ENCODE peak calls at places on chromosomes 4 and X, in nine cellular contexts. O is transverse colon, I is uterus, Q is spleen, Z is heart left ventricle, G is NB4, D is A549, U is upper lobe of left lung, W is GM12891. J is an unnamed sample.

GRCh38 chr4:25818293-25819240 is 44.2 kb downstream of the SEL1L3 start:
- DNase-seq in O (no peak), I (no peak), Q (no peak), Z (no peak), G (no peak), D (no peak), U (no peak), W (no peak), J (no peak)

GRCh38 chr4:717601-718320 is 12.1 kb downstream of the PCGF3 start:
- DNase-seq in O (no peak), I (no peak), Q (no peak), Z (no peak), G (no peak), D (no peak), U (no peak), W (no peak), J (no peak)

GRCh38 chr4:141132689-141133145 is 552 bp downstream of the RNF150 start:
- DNase-seq in O (peak; percentile 7), I (peak; percentile 54), Q (peak; percentile 76), Z (peak; percentile 64), G (no peak), D (no peak), U (no peak), W (peak; percentile 25), J (no peak)

GRCh38 chrX:19350831-19351447 is 7.2 kb downstream of the PDHA1 start:
- DNase-seq in O (no peak), I (no peak), Q (no peak), Z (no peak), G (peak; percentile 58), D (no peak), U (no peak), W (no peak), J (no peak)

GRCh38 chrX:19794690-19795089 is 92.7 kb downstream of the SH3KBP1 start:
- DNase-seq in O (no peak), I (no peak), Q (no peak), Z (no peak), G (no peak), D (no peak), U (no peak), W (no peak), J (no peak)

GRCh38 chr4:102620697-102621497 is 119.7 kb downstream of the NFKB1 start:
- DNase-seq in O (peak; percentile 47), I (no peak), Q (no peak), Z (no peak), G (peak; percentile 71), D (peak; percentile 82), U (no peak), W (no peak), J (peak; percentile 56)

GRCh38 chr4:110289601-110290100 is 91.2 kb upstream of the ELOVL6 start:
- DNase-seq in O (no peak), I (no peak), Q (no peak), Z (no peak), G (no peak), D (no peak), U (no peak), W (no peak), J (no peak)

GRCh38 chrX:103098488-103098887 is 5.5 kb upstream of the NXF3 start:
- DNase-seq in O (no peak), I (no peak), Q (no peak), Z (no peak), G (no peak), D (no peak), U (no peak), W (no peak), J (peak; percentile 60)

GRCh38 chr4:102789317-102789717 is 28.5 kb upstream of the MANBA start:
- DNase-seq in O (no peak), I (no peak), Q (no peak), Z (no peak), G (peak; percentile 34), D (peak; percentile 30), U (no peak), W (no peak), J (peak; percentile 16)

GRCh38 chr4:150368667-150369066 is 213.3 kb upstream of the MAB21L2 start:
- DNase-seq in O (no peak), I (no peak), Q (no peak), Z (no peak), G (no peak), D (no peak), U (no peak), W (no peak), J (no peak)

GRCh38 chrX:69323786-69324720 is 158.8 kb upstream of the PJA1 start:
- DNase-seq in O (no peak), I (no peak), Q (no peak), Z (no peak), G (no peak), D (no peak), U (no peak), W (no peak), J (no peak)

GRCh38 chr4:22504931-22505330 is 10.9 kb downstream of the ADGRA3 start:
- DNase-seq in O (no peak), I (no peak), Q (no peak), Z (no peak), G (no peak), D (no peak), U (no peak), W (no peak), J (no peak)

GRCh38 chr4:139858436-139859225 is 193.0 kb downstream of the MGST2 start:
- DNase-seq in O (no peak), I (no peak), Q (no peak), Z (no peak), G (no peak), D (no peak), U (no peak), W (peak; percentile 17), J (no peak)

GRCh38 chrX:48468693-48469691 is 1.1 kb downstream of the SLC38A5 start:
- DNase-seq in O (peak; percentile 31), I (no peak), Q (peak; percentile 69), Z (no peak), G (peak; percentile 76), D (no peak), U (no peak), W (no peak), J (peak; percentile 74)

DNA sequence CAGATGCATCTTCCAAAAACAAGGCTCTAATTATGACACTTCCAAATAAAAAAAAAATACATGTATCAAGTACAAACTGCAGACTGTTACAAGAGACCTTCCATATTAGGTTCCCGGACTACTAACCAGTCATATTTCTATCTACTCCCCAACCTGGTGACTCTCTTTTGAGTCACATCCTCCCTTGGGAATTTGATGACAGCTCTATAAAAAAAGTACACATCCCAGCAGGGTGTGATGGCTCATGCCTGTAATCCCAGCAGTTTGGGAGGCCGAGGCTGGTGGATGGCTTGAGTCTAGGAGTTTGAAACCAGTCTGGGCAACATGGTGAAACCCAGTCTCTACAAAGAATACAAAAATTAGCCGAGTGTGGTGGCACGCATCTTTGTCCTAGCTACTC is 14.9 kb downstream of the RPGR start:
- DNase-seq in O (no peak), I (no peak), Q (no peak), Z (no peak), G (peak; percentile 75), D (peak; percentile 40), U (no peak), W (no peak), J (no peak)
- TF ChIP-seq POLR2A in O (no peak), I (no peak), Q (no peak), Z (no peak), G (no peak), D (no peak), U (no peak), W (no peak), J (no peak)

DNA sequence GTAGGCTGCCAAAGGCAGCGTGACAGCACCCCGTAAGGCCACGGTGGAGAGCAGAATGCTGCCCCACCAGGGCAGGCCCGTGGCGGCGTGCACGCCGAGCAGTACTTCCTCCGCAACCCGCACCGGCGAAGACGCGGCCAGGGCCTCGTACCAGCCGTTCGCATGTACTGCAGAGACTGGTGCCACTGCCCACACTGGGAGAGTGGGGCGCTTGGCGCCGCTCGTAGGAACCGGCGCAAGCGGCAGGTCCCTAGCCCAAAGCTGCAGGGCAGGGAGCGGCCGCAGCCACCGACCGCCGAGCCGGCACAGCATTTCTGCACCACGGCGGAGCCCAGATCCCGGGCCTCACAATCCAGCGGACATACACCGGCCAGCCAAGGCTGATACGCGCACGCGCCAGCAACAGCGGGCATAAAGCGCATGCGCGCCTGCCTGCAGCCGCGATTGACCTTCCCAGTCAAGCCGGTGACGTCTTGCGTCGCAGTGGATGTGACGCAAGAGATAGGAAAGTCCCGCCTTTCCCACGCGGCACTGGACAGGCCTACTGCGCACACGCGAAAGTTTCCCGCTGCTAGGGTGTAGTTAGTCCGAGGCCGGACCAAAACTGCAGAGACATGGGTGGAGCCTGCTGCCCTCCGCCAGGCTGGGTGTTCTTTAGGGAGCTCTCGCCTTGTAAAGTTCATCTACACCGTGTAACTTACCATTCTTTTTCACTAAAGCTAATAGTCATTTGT is at the start of gene COX18:
- DNase-seq in O (peak; percentile 98), I (peak; percentile 98), Q (peak; percentile 99), Z (peak; percentile 97), G (peak; percentile 98), D (peak; percentile 97), U (peak; percentile 98), W (peak; percentile 63), J (peak; percentile 98)
- TF ChIP-seq POLR2A in O (peak; percentile 96), I (peak; percentile 92), Q (peak; percentile 90), Z (peak; percentile 91), G (peak; percentile 84), D (peak; percentile 76), U (peak; percentile 79), W (peak; percentile 98), J (peak; percentile 99)

DNA sequence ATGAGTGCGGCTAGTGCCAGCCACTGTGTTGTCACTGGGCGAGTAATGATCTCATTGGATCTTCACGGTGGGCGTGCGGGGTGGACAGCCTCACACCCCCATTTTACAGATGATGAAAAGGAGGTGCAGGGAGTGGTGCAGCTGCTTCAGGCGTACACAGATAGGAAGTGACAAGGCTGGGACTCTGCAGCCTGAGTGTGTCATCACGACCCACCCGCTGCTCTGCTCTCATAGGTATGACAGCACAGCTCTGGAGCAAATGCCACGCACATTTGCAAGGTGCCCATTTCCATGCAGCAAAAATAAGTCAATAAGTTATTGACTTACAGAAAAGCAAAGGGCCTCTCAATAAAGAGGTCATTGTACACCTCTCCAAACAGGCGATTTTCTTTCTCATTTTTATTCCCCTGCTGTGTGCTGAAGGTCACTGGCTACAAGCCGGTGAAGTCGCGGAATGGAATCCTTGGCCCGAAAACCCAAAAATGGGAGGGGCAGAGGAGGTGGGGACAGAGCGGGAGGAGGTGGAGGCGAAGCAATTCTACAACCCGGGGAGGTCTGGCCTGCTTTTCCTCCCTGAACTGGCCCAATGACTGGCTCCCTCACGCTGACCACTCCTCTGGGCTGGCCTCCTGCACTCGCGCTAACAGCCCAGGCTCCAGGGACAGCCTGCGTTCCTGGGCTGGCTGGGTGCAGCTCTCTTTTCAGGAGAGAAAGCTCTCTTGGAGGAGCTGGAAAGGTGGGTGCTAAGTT is at the start of gene SOD3:
- DNase-seq in O (peak; percentile 82), I (peak; percentile 89), Q (peak; percentile 75), Z (peak; percentile 88), G (no peak), D (no peak), U (peak; percentile 63), W (no peak), J (peak; percentile 40)
- TF ChIP-seq POLR2A in O (peak; percentile 72), I (peak; percentile 70), Q (no peak), Z (peak; percentile 63), G (no peak), D (no peak), U (peak; percentile 49), W (no peak), J (no peak)

DNA sequence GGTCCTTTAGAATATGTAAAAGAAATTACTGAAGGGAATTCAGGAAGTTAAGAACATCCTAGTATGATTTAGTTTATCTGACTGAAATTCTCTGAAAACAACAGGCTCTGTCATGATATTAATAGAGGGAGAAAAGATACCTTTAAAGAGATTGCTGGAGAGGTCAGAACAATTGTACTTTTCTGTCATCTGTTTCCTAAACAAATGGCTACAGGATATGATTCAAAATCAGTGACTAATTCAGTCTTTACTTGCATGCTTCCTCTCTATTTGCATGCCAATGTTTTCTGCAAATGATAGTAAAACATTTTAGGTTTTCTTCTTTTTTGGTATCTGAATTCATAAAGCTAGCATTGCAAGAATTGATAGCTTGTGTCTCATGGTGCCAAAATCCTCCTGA is 616.7 kb upstream of the PCDH7 start:
- DNase-seq in O (no peak), I (no peak), Q (no peak), Z (no peak), G (no peak), D (no peak), U (no peak), W (no peak), J (no peak)
- TF ChIP-seq POLR2A in O (no peak), I (no peak), Q (no peak), Z (no peak), G (no peak), D (no peak), U (no peak), W (no peak), J (no peak)

J was measured in erythroblast.